ENCODE peak calls at places on chromosome 22, in four cellular contexts. Q is cardiac muscle cell, A is Panc1, V is left ventricle myocardium inferior. U is an unnamed sample.

GRCh38 chr22:22110548-22111266 is 128.1 kb upstream of the TOP3B start:
- DNase-seq in Q (peak; percentile 70), A (peak; percentile 73), V (no peak), U (no peak)

GRCh38 chr22:42294034-42294985 is 23.9 kb upstream of the TCF20 start:
- DNase-seq in Q (peak; percentile 74), A (no peak), V (peak; percentile 53), U (no peak)

GRCh38 chr22:34111210-34111824 is 191.0 kb upstream of the LARGE1 start:
- DNase-seq in Q (peak; percentile 10), A (no peak), V (no peak), U (no peak)

GRCh38 chr22:30304495-30305244 is 15.4 kb upstream of the CASTOR1 start:
- DNase-seq in Q (no peak), A (no peak), V (no peak), U (no peak)

GRCh38 chr22:39349967-39350802 is at the start of gene SYNGR1:
- DNase-seq in Q (no peak), A (no peak), V (no peak), U (no peak)

GRCh38 chr22:32355760-32356159 is 1.9 kb upstream of the RFPL3 start:
- DNase-seq in Q (no peak), A (no peak), V (no peak), U (no peak)

GRCh38 chr22:22720201-22720723 is 75.8 kb downstream of the GGTLC2 start:
- DNase-seq in Q (peak; percentile 75), A (peak; percentile 18), V (no peak), U (peak; percentile 48)

GRCh38 chr22:20750461-20751184 is 23.3 kb upstream of the SERPIND1 start:
- DNase-seq in Q (peak; percentile 84), A (no peak), V (peak; percentile 47), U (no peak)

GRCh38 chr22:36540867-36541642 is 12.1 kb upstream of the EIF3D start:
- DNase-seq in Q (no peak), A (no peak), V (no peak), U (no peak)

GRCh38 chr22:26053737-26054316 is 115.4 kb upstream of the SEZ6L start:
- DNase-seq in Q (no peak), A (no peak), V (no peak), U (no peak)

GRCh38 chr22:46813816-46814597 is 51.6 kb downstream of the TBC1D22A start:
- DNase-seq in Q (peak; percentile 72), A (no peak), V (no peak), U (no peak)

GRCh38 chr22:49959782-49960158 is 802 bp upstream of the PIM3 start:
- DNase-seq in Q (peak; percentile 30), A (no peak), V (no peak), U (no peak)

GRCh38 chr22:32331918-32332725 is 25.5 kb upstream of the RFPL3 start:
- DNase-seq in Q (no peak), A (no peak), V (no peak), U (peak; percentile 13)

GRCh38 chr22:17754233-17754925 is 19.9 kb downstream of the BID start:
- DNase-seq in Q (no peak), A (no peak), V (no peak), U (no peak)
- TF ChIP-seq CTCF in Q (peak; percentile 32), A (no peak), V (peak; percentile 53), U (peak; percentile 14)

GRCh38 chr22:38213319-38214247 is 11.8 kb downstream of the MAFF start:
- DNase-seq in Q (no peak), A (no peak), V (no peak), U (no peak)

GRCh38 chr22:38212442-38212841 is 10.6 kb downstream of the MAFF start:
- DNase-seq in Q (no peak), A (no peak), V (no peak), U (no peak)

GRCh38 chr22:38215156-38216038 is 13.6 kb downstream of the MAFF start:
- DNase-seq in Q (no peak), A (no peak), V (no peak), U (no peak)

GRCh38 chr22:38211556-38211955 is 9.8 kb downstream of the MAFF start:
- DNase-seq in Q (no peak), A (no peak), V (no peak), U (no peak)

DNA sequence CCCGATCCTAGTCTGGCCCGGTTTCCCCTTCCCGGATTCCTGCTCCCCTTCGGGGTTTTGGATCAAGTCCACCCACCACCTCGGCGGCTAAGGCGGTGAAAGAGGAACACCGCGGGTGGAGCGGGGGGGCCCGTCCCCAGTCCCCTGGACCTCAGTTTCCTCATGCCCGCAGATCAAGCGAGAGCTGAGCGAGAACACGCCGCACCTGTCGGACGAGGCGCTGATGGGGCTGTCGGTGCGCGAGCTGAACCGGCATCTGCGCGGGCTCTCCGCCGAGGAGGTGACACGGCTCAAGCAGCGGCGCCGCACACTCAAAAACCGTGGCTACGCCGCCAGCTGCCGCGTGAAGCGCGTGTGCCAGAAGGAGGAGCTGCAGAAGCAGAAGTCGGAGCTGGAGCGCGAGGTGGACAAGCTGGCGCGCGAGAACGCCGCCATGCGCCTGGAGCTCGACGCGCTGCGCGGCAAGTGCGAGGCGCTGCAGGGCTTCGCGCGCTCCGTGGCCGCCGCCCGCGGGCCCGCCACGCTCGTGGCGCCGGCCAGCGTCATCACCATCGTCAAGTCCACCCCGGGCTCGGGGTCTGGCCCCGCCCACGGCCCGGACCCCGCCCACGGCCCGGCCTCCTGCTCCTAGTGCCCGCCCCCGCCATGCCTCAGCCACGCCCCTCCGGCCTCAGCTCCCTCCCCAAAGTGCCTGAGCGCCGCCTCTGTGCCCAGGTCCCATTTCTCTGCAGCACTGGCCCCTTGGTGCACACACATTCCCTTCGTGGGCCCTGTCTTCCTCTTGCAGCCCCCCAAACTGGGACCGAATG is 12.7 kb downstream of the MAFF start:
- DNase-seq in Q (peak; percentile 82), A (no peak), V (peak; percentile 61), U (peak; percentile 53)
- TF ChIP-seq CTCF in Q (peak; percentile 9), A (no peak), V (peak; percentile 18), U (no peak)

DNA sequence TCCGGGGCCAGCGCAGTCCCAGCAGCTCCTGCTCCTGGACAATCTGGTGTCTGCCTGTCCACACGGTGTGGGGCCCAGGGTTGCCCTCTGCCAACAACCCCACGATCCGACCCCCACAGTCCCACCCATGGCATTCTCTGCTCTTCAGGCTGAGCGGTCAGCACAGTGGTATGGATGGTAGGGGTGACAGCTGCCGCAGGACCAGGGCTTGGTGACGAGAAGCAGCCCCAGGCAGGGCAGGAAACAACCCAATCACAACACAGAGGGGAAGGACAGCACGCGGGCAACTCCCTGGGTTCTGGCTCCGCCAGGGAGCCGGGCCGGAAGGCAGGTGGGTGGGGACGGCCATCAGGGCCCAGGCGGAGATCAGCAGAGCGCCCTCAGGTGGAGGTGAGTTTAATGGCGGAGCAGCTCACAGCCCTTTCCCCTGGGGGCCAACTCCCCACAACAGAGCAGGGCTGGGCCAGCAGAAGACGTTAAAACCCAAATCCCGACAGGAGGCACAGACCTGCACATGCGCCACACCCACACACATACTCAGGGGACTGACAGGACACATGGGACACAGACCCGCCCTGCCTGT is 5.3 kb upstream of the CHADL start:
- DNase-seq in Q (no peak), A (no peak), V (no peak), U (no peak)
- TF ChIP-seq CTCF in Q (no peak), A (no peak), V (no peak), U (no peak)

GRCh38 chr22:37982938-37983859 is 1.2 kb downstream of the SOX10 start:
- DNase-seq in Q (no peak), A (no peak), V (no peak), U (no peak)
- TF ChIP-seq CTCF in Q (peak; percentile 36), A (no peak), V (peak; percentile 30), U (no peak)

U was measured in natural killer cell.